ENCODE peak calls at places on chromosomes 13 and 19, in seven cellular contexts. One of them, this sample, is unnamed.

GRCh38 chr13:40777166-40777956 is 6.4 kb upstream of the MRPS31 start:
- DNase-seq in A549: peak; percentile 64
- DNase-seq in sigmoid colon: no peak
- DNase-seq in body of pancreas: peak; percentile 57
- DNase-seq in breast epithelium: no peak
- DNase-seq in gastrocnemius medialis: no peak
- DNase-seq in ovary: no peak
- DNase-seq in this sample: peak; percentile 81

GRCh38 chr19:511101-511841 is 4.0 kb downstream of the TPGS1 start:
- DNase-seq in gastrocnemius medialis: no peak
- DNase-seq in body of pancreas: peak; percentile 52
- DNase-seq in ovary: no peak
- DNase-seq in sigmoid colon: peak; percentile 86
- DNase-seq in A549: no peak
- DNase-seq in breast epithelium: no peak
- DNase-seq in this sample: peak; percentile 75

GRCh38 chr13:77118134-77118533 is 91.2 kb upstream of the FBXL3 start:
- DNase-seq in gastrocnemius medialis: no peak
- DNase-seq in sigmoid colon: no peak
- DNase-seq in body of pancreas: no peak
- DNase-seq in A549: no peak
- DNase-seq in ovary: no peak
- DNase-seq in breast epithelium: no peak
- DNase-seq in this sample: no peak

GRCh38 chr19:932647-933552 is 7.1 kb downstream of the ARID3A start:
- DNase-seq in sigmoid colon: peak; percentile 94
- DNase-seq in body of pancreas: peak; percentile 51
- DNase-seq in gastrocnemius medialis: peak; percentile 44
- DNase-seq in ovary: peak; percentile 86
- DNase-seq in A549: peak; percentile 37
- DNase-seq in breast epithelium: peak; percentile 71
- DNase-seq in this sample: no peak

GRCh38 chr13:64276232-64276631 is 2860.6 kb upstream of the PCDH20 start:
- DNase-seq in A549: no peak
- DNase-seq in breast epithelium: no peak
- DNase-seq in ovary: no peak
- DNase-seq in gastrocnemius medialis: no peak
- DNase-seq in sigmoid colon: no peak
- DNase-seq in body of pancreas: no peak
- DNase-seq in this sample: no peak

GRCh38 chr19:3125900-3126524 is 9.8 kb upstream of the GNA15 start:
- DNase-seq in breast epithelium: no peak
- DNase-seq in gastrocnemius medialis: peak; percentile 49
- DNase-seq in body of pancreas: peak; percentile 53
- DNase-seq in A549: peak; percentile 33
- DNase-seq in sigmoid colon: no peak
- DNase-seq in ovary: peak; percentile 45
- DNase-seq in this sample: no peak

GRCh38 chr13:44815507-44816074 is 173.7 kb downstream of the NUFIP1 start:
- DNase-seq in ovary: peak; percentile 66
- DNase-seq in breast epithelium: no peak
- DNase-seq in body of pancreas: peak; percentile 65
- DNase-seq in A549: peak; percentile 87
- DNase-seq in sigmoid colon: no peak
- DNase-seq in gastrocnemius medialis: no peak
- DNase-seq in this sample: no peak

GRCh38 chr19:18596752-18597157 is 8.2 kb downstream of the REX1BD start:
- DNase-seq in ovary: peak; percentile 56
- DNase-seq in gastrocnemius medialis: peak; percentile 40
- DNase-seq in A549: peak; percentile 45
- DNase-seq in sigmoid colon: no peak
- DNase-seq in breast epithelium: no peak
- DNase-seq in body of pancreas: peak; percentile 82
- DNase-seq in this sample: peak; percentile 64

GRCh38 chr13:80341098-80341701 is at the start of gene SPRY2:
- DNase-seq in body of pancreas: peak; percentile 96
- DNase-seq in ovary: peak; percentile 92
- DNase-seq in sigmoid colon: peak; percentile 97
- DNase-seq in breast epithelium: peak; percentile 88
- DNase-seq in gastrocnemius medialis: peak; percentile 96
- DNase-seq in A549: peak; percentile 92
- DNase-seq in this sample: peak; percentile 84

GRCh38 chr13:79647518-79647917 is 166.6 kb downstream of the NDFIP2 start:
- DNase-seq in breast epithelium: no peak
- DNase-seq in A549: no peak
- DNase-seq in sigmoid colon: no peak
- DNase-seq in body of pancreas: no peak
- DNase-seq in gastrocnemius medialis: peak; percentile 43
- DNase-seq in ovary: no peak
- DNase-seq in this sample: no peak

GRCh38 chr19:2166741-2167738 is 3.3 kb downstream of the DOT1L start:
- DNase-seq in gastrocnemius medialis: peak; percentile 84
- DNase-seq in A549: peak; percentile 59
- DNase-seq in ovary: peak; percentile 74
- DNase-seq in body of pancreas: peak; percentile 89
- DNase-seq in breast epithelium: peak; percentile 86
- DNase-seq in sigmoid colon: peak; percentile 95
- DNase-seq in this sample: no peak

GRCh38 chr13:74669149-74669548 is 534.9 kb upstream of the KLF12 start:
- DNase-seq in sigmoid colon: no peak
- DNase-seq in body of pancreas: no peak
- DNase-seq in breast epithelium: no peak
- DNase-seq in ovary: no peak
- DNase-seq in gastrocnemius medialis: no peak
- DNase-seq in A549: no peak
- DNase-seq in this sample: no peak

GRCh38 chr19:35500611-35501010 is 10.3 kb upstream of the KRTDAP start:
- DNase-seq in A549: no peak
- DNase-seq in body of pancreas: no peak
- DNase-seq in breast epithelium: no peak
- DNase-seq in gastrocnemius medialis: no peak
- DNase-seq in sigmoid colon: no peak
- DNase-seq in ovary: no peak
- DNase-seq in this sample: no peak

GRCh38 chr19:20923077-20923871 is at the start of gene ZNF85:
- DNase-seq in ovary: peak; percentile 90
- DNase-seq in A549: peak; percentile 23
- DNase-seq in gastrocnemius medialis: peak; percentile 82
- DNase-seq in body of pancreas: peak; percentile 92
- DNase-seq in sigmoid colon: peak; percentile 94
- DNase-seq in breast epithelium: peak; percentile 94
- DNase-seq in this sample: peak; percentile 88

GRCh38 chr19:48391100-48392005 is at the start of gene KDELR1:
- DNase-seq in sigmoid colon: peak; percentile 89
- DNase-seq in A549: peak; percentile 77
- DNase-seq in gastrocnemius medialis: peak; percentile 66
- DNase-seq in body of pancreas: peak; percentile 72
- DNase-seq in breast epithelium: peak; percentile 78
- DNase-seq in ovary: peak; percentile 82
- DNase-seq in this sample: peak; percentile 87

GRCh38 chr19:17289489-17289888 is 7.8 kb downstream of the ANKLE1 start:
- DNase-seq in ovary: peak; percentile 68
- DNase-seq in body of pancreas: peak; percentile 72
- DNase-seq in A549: peak; percentile 91
- DNase-seq in sigmoid colon: peak; percentile 77
- DNase-seq in gastrocnemius medialis: peak; percentile 61
- DNase-seq in breast epithelium: no peak
- DNase-seq in this sample: peak; percentile 82

GRCh38 chr13:74575729-74576125 is 441.5 kb upstream of the KLF12 start:
- DNase-seq in breast epithelium: no peak
- DNase-seq in sigmoid colon: peak; percentile 73
- DNase-seq in gastrocnemius medialis: peak; percentile 19
- DNase-seq in body of pancreas: peak; percentile 43
- DNase-seq in ovary: peak; percentile 65
- DNase-seq in A549: peak; percentile 0
- DNase-seq in this sample: peak; percentile 88

GRCh38 chr19:49085868-49086232 is 599 bp downstream of the SNRNP70 start:
- DNase-seq in breast epithelium: no peak
- DNase-seq in ovary: no peak
- DNase-seq in sigmoid colon: no peak
- DNase-seq in body of pancreas: no peak
- DNase-seq in gastrocnemius medialis: no peak
- DNase-seq in A549: no peak
- DNase-seq in this sample: no peak

GRCh38 chr19:6890938-6891337 is 3.6 kb downstream of the ADGRE1 start:
- DNase-seq in ovary: no peak
- DNase-seq in breast epithelium: no peak
- DNase-seq in gastrocnemius medialis: no peak
- DNase-seq in A549: no peak
- DNase-seq in sigmoid colon: no peak
- DNase-seq in body of pancreas: no peak
- DNase-seq in this sample: no peak

GRCh38 chr19:33630880-33631627 is 9.3 kb downstream of the CHST8 start:
- DNase-seq in sigmoid colon: peak; percentile 24
- DNase-seq in A549: no peak
- DNase-seq in body of pancreas: no peak
- DNase-seq in gastrocnemius medialis: no peak
- DNase-seq in breast epithelium: no peak
- DNase-seq in ovary: no peak
- DNase-seq in this sample: no peak

GRCh38 chr19:21482863-21483276 is 22.5 kb upstream of the ZNF429 start:
- DNase-seq in A549: peak; percentile 12
- DNase-seq in gastrocnemius medialis: peak; percentile 68
- DNase-seq in body of pancreas: peak; percentile 51
- DNase-seq in breast epithelium: peak; percentile 64
- DNase-seq in ovary: peak; percentile 70
- DNase-seq in sigmoid colon: peak; percentile 72
- DNase-seq in this sample: peak; percentile 51

GRCh38 chr19:47275866-47276461 is 1.3 kb downstream of the INAFM1 start:
- DNase-seq in A549: no peak
- DNase-seq in sigmoid colon: peak; percentile 90
- DNase-seq in breast epithelium: no peak
- DNase-seq in ovary: peak; percentile 81
- DNase-seq in body of pancreas: peak; percentile 53
- DNase-seq in gastrocnemius medialis: peak; percentile 45
- DNase-seq in this sample: no peak
- TF ChIP-seq POLR2A in A549: no peak
- TF ChIP-seq POLR2A in sigmoid colon: no peak
- TF ChIP-seq POLR2A in breast epithelium: no peak
- TF ChIP-seq POLR2A in ovary: no peak
- TF ChIP-seq POLR2A in body of pancreas: no peak
- TF ChIP-seq POLR2A in gastrocnemius medialis: no peak
- TF ChIP-seq POLR2A in this sample: no peak

DNA sequence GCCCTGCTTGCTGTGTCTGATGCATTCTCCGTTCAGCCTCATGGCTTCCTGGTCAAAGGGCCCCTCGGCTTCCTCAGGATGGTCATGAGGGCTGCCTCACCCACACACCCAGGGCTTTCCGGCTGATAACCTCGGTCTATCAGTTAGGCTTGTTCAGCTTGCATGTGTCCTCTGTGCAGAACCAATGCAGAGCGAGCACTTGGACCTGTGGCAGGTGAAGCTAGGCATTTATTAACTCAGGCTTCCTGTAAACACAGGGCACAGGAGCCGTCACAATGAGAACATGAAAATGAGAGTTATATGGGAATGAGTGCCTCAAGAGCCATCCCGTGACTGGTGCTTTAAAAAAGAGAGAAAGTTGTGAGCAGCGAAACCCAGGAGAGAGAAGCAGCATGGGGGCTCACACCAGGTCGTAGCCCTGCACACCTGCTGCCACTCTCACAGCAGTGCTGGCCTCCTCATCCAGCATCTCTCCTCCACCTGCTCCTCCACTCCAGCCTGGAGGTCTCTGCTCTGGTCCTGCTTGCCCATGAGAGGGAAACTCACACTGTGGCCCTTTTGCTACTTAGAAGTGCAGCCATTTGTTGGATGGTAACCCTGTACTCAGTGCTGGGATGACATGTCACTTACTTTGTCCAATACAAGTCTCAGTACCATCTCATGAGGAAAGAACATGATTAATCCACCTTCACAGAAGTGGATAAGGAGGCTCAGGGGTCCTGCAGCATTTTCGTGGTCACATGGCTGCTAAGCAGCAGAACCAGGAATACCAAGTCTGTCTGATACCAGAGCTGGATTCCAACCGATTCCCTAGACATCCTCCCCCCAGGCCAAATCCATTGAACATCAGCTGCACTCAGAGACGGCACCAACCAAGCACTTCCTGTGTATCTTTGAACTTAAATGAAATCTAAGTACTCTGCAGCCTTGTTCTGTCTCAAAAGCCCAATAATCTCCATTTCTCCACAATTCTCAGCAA is 50.5 kb upstream of the IRS2 start:
- DNase-seq in sigmoid colon: no peak
- DNase-seq in body of pancreas: peak; percentile 76
- DNase-seq in A549: no peak
- DNase-seq in gastrocnemius medialis: no peak
- DNase-seq in breast epithelium: no peak
- DNase-seq in ovary: no peak
- DNase-seq in this sample: no peak
- TF ChIP-seq POLR2A in sigmoid colon: no peak
- TF ChIP-seq POLR2A in body of pancreas: no peak
- TF ChIP-seq POLR2A in A549: no peak
- TF ChIP-seq POLR2A in gastrocnemius medialis: no peak
- TF ChIP-seq POLR2A in breast epithelium: no peak
- TF ChIP-seq POLR2A in ovary: no peak
- TF ChIP-seq POLR2A in this sample: no peak

GRCh38 chr19:14561832-14562351 is 10.0 kb downstream of the NDUFB7 start:
- DNase-seq in sigmoid colon: no peak
- DNase-seq in gastrocnemius medialis: peak; percentile 86
- DNase-seq in body of pancreas: peak; percentile 34
- DNase-seq in ovary: no peak
- DNase-seq in A549: no peak
- DNase-seq in breast epithelium: no peak
- DNase-seq in this sample: no peak
- TF ChIP-seq POLR2A in sigmoid colon: no peak
- TF ChIP-seq POLR2A in gastrocnemius medialis: no peak
- TF ChIP-seq POLR2A in body of pancreas: no peak
- TF ChIP-seq POLR2A in ovary: no peak
- TF ChIP-seq POLR2A in A549: no peak
- TF ChIP-seq POLR2A in breast epithelium: no peak
- TF ChIP-seq POLR2A in this sample: no peak

DNA sequence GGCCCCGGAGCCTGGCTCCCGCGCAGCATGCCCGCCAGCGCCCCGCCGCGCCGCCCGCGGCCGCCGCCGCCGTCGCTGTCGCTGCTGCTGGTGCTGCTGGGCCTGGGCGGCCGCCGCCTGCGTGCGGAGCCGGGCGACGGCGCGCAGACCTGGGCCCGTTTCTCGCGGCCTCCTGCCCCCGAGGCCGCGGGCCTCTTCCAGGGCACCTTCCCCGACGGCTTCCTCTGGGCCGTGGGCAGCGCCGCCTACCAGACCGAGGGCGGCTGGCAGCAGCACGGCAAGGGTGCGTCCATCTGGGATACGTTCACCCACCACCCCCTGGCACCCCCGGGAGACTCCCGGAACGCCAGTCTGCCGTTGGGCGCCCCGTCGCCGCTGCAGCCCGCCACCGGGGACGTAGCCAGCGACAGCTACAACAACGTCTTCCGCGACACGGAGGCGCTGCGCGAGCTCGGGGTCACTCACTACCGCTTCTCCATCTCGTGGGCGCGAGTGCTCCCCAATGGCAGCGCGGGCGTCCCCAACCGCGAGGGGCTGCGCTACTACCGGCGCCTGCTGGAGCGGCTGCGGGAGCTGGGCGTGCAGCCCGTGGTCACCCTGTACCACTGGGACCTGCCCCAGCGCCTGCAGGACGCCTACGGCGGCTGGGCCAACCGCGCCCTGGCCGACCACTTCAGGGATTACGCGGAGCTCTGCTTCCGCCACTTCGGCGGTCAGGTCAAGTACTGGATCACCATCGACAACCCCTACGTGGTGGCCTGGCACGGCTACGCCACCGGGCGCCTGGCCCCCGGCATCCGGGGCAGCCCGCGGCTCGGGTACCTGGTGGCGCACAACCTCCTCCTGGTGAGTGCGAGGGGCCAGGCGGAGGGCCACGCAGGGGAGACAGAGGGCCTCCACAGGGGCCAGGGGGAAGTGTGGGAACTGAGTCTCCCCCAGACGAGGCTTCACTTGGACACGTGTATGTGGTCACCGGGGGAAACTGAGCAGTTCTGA is at the start of gene KL:
- DNase-seq in sigmoid colon: peak; percentile 75
- DNase-seq in breast epithelium: no peak
- DNase-seq in ovary: no peak
- DNase-seq in gastrocnemius medialis: no peak
- DNase-seq in body of pancreas: peak; percentile 9
- DNase-seq in A549: peak; percentile 1
- DNase-seq in this sample: no peak
- TF ChIP-seq POLR2A in sigmoid colon: no peak
- TF ChIP-seq POLR2A in breast epithelium: no peak
- TF ChIP-seq POLR2A in ovary: no peak
- TF ChIP-seq POLR2A in gastrocnemius medialis: no peak
- TF ChIP-seq POLR2A in body of pancreas: no peak
- TF ChIP-seq POLR2A in A549: no peak
- TF ChIP-seq POLR2A in this sample: no peak

This sample was measured in erythroblast.